ENCODE peak calls at places on chromosomes 7 and 10, in eight cellular contexts. One of them, this sample, is unnamed.

GRCh38 chr7:112018305-112019030 is 187.7 kb downstream of the DOCK4 start:
- DNase-seq in NCI-H1436: no peak
- DNase-seq in stimulated activated CD4-positive, alpha-beta T cell treated with anti-CD3 and anti-CD28 coated beads, Interleukin-1b, Interleukin-23, amount 100 ng/mL, for 1 hour: no peak
- DNase-seq in dermis microvascular lymphatic vessel endothelial cell: peak
- DNase-seq in fibroblast of pulmonary artery: peak
- DNase-seq in NCI-H1092 treated with DMSO at 0.1 percent for 48 hours: no peak
- DNase-seq in CD8-positive, alpha-beta memory T cell: no peak
- DNase-seq in amniotic stem cell: no peak
- DNase-seq in this sample: no peak

GRCh38 chr7:139230484-139230773 is 608 bp upstream of the UBN2 start:
- DNase-seq in fibroblast of pulmonary artery: no peak
- DNase-seq in NCI-H1436: no peak
- DNase-seq in dermis microvascular lymphatic vessel endothelial cell: no peak
- DNase-seq in NCI-H1092 treated with DMSO at 0.1 percent for 48 hours: no peak
- DNase-seq in amniotic stem cell: no peak
- DNase-seq in CD8-positive, alpha-beta memory T cell: no peak
- DNase-seq in stimulated activated CD4-positive, alpha-beta T cell treated with anti-CD3 and anti-CD28 coated beads, Interleukin-1b, Interleukin-23, amount 100 ng/mL, for 1 hour: peak
- DNase-seq in this sample: no peak

GRCh38 chr7:36201122-36201723 is 48.2 kb downstream of the EEPD1 start:
- DNase-seq in NCI-H1436: no peak
- DNase-seq in CD8-positive, alpha-beta memory T cell: no peak
- DNase-seq in fibroblast of pulmonary artery: no peak
- DNase-seq in NCI-H1092 treated with DMSO at 0.1 percent for 48 hours: no peak
- DNase-seq in amniotic stem cell: no peak
- DNase-seq in dermis microvascular lymphatic vessel endothelial cell: no peak
- DNase-seq in stimulated activated CD4-positive, alpha-beta T cell treated with anti-CD3 and anti-CD28 coated beads, Interleukin-1b, Interleukin-23, amount 100 ng/mL, for 1 hour: no peak
- DNase-seq in this sample: no peak

GRCh38 chr10:31581741-31582323 is 262.8 kb downstream of the ZEB1 start:
- DNase-seq in NCI-H1092 treated with DMSO at 0.1 percent for 48 hours: no peak
- DNase-seq in fibroblast of pulmonary artery: no peak
- DNase-seq in amniotic stem cell: no peak
- DNase-seq in CD8-positive, alpha-beta memory T cell: no peak
- DNase-seq in NCI-H1436: no peak
- DNase-seq in dermis microvascular lymphatic vessel endothelial cell: no peak
- DNase-seq in stimulated activated CD4-positive, alpha-beta T cell treated with anti-CD3 and anti-CD28 coated beads, Interleukin-1b, Interleukin-23, amount 100 ng/mL, for 1 hour: no peak
- DNase-seq in this sample: no peak

GRCh38 chr7:134710854-134711624 is 64.4 kb downstream of the BPGM start:
- DNase-seq in fibroblast of pulmonary artery: no peak
- DNase-seq in NCI-H1436: no peak
- DNase-seq in stimulated activated CD4-positive, alpha-beta T cell treated with anti-CD3 and anti-CD28 coated beads, Interleukin-1b, Interleukin-23, amount 100 ng/mL, for 1 hour: no peak
- DNase-seq in CD8-positive, alpha-beta memory T cell: peak
- DNase-seq in NCI-H1092 treated with DMSO at 0.1 percent for 48 hours: no peak
- DNase-seq in amniotic stem cell: no peak
- DNase-seq in dermis microvascular lymphatic vessel endothelial cell: no peak
- DNase-seq in this sample: no peak

GRCh38 chr10:131155218-131155902 is 156.2 kb downstream of the TCERG1L start:
- DNase-seq in stimulated activated CD4-positive, alpha-beta T cell treated with anti-CD3 and anti-CD28 coated beads, Interleukin-1b, Interleukin-23, amount 100 ng/mL, for 1 hour: no peak
- DNase-seq in NCI-H1436: no peak
- DNase-seq in fibroblast of pulmonary artery: no peak
- DNase-seq in NCI-H1092 treated with DMSO at 0.1 percent for 48 hours: no peak
- DNase-seq in dermis microvascular lymphatic vessel endothelial cell: no peak
- DNase-seq in amniotic stem cell: no peak
- DNase-seq in CD8-positive, alpha-beta memory T cell: no peak
- DNase-seq in this sample: no peak

GRCh38 chr7:82172896-82173295 is 270.7 kb downstream of the CACNA2D1 start:
- DNase-seq in stimulated activated CD4-positive, alpha-beta T cell treated with anti-CD3 and anti-CD28 coated beads, Interleukin-1b, Interleukin-23, amount 100 ng/mL, for 1 hour: no peak
- DNase-seq in fibroblast of pulmonary artery: no peak
- DNase-seq in amniotic stem cell: no peak
- DNase-seq in CD8-positive, alpha-beta memory T cell: no peak
- DNase-seq in NCI-H1092 treated with DMSO at 0.1 percent for 48 hours: no peak
- DNase-seq in NCI-H1436: no peak
- DNase-seq in dermis microvascular lymphatic vessel endothelial cell: no peak
- DNase-seq in this sample: no peak

GRCh38 chr10:88507380-88507779 is 75.7 kb downstream of the RNLS start:
- DNase-seq in amniotic stem cell: no peak
- DNase-seq in dermis microvascular lymphatic vessel endothelial cell: no peak
- DNase-seq in CD8-positive, alpha-beta memory T cell: no peak
- DNase-seq in stimulated activated CD4-positive, alpha-beta T cell treated with anti-CD3 and anti-CD28 coated beads, Interleukin-1b, Interleukin-23, amount 100 ng/mL, for 1 hour: no peak
- DNase-seq in NCI-H1092 treated with DMSO at 0.1 percent for 48 hours: no peak
- DNase-seq in fibroblast of pulmonary artery: no peak
- DNase-seq in NCI-H1436: no peak
- DNase-seq in this sample: no peak

GRCh38 chr10:27240891-27241639 is 468 bp upstream of the ACBD5 start:
- DNase-seq in stimulated activated CD4-positive, alpha-beta T cell treated with anti-CD3 and anti-CD28 coated beads, Interleukin-1b, Interleukin-23, amount 100 ng/mL, for 1 hour: no peak
- DNase-seq in dermis microvascular lymphatic vessel endothelial cell: no peak
- DNase-seq in CD8-positive, alpha-beta memory T cell: no peak
- DNase-seq in amniotic stem cell: no peak
- DNase-seq in NCI-H1092 treated with DMSO at 0.1 percent for 48 hours: peak
- DNase-seq in fibroblast of pulmonary artery: peak
- DNase-seq in NCI-H1436: no peak
- DNase-seq in this sample: no peak

GRCh38 chr10:24952146-24952700 is at the start of gene PRTFDC1:
- DNase-seq in dermis microvascular lymphatic vessel endothelial cell: no peak
- DNase-seq in amniotic stem cell: no peak
- DNase-seq in CD8-positive, alpha-beta memory T cell: peak
- DNase-seq in NCI-H1092 treated with DMSO at 0.1 percent for 48 hours: peak
- DNase-seq in NCI-H1436: peak
- DNase-seq in fibroblast of pulmonary artery: no peak
- DNase-seq in stimulated activated CD4-positive, alpha-beta T cell treated with anti-CD3 and anti-CD28 coated beads, Interleukin-1b, Interleukin-23, amount 100 ng/mL, for 1 hour: no peak
- DNase-seq in this sample: no peak

GRCh38 chr7:107744345-107744750 is 406 bp downstream of the CBLL1 start:
- DNase-seq in stimulated activated CD4-positive, alpha-beta T cell treated with anti-CD3 and anti-CD28 coated beads, Interleukin-1b, Interleukin-23, amount 100 ng/mL, for 1 hour: no peak
- DNase-seq in CD8-positive, alpha-beta memory T cell: no peak
- DNase-seq in amniotic stem cell: no peak
- DNase-seq in fibroblast of pulmonary artery: no peak
- DNase-seq in dermis microvascular lymphatic vessel endothelial cell: peak
- DNase-seq in NCI-H1092 treated with DMSO at 0.1 percent for 48 hours: no peak
- DNase-seq in NCI-H1436: no peak
- DNase-seq in this sample: no peak

GRCh38 chr10:20898851-20899250 is 1.7 kb upstream of the NEBL start:
- DNase-seq in fibroblast of pulmonary artery: peak
- DNase-seq in NCI-H1436: no peak
- DNase-seq in NCI-H1092 treated with DMSO at 0.1 percent for 48 hours: no peak
- DNase-seq in stimulated activated CD4-positive, alpha-beta T cell treated with anti-CD3 and anti-CD28 coated beads, Interleukin-1b, Interleukin-23, amount 100 ng/mL, for 1 hour: no peak
- DNase-seq in CD8-positive, alpha-beta memory T cell: no peak
- DNase-seq in dermis microvascular lymphatic vessel endothelial cell: no peak
- DNase-seq in amniotic stem cell: no peak
- DNase-seq in this sample: no peak

GRCh38 chr7:27202018-27202740 is 2.3 kb upstream of the HOXA13 start:
- DNase-seq in NCI-H1092 treated with DMSO at 0.1 percent for 48 hours: no peak
- DNase-seq in fibroblast of pulmonary artery: no peak
- DNase-seq in amniotic stem cell: no peak
- DNase-seq in CD8-positive, alpha-beta memory T cell: no peak
- DNase-seq in NCI-H1436: no peak
- DNase-seq in dermis microvascular lymphatic vessel endothelial cell: no peak
- DNase-seq in stimulated activated CD4-positive, alpha-beta T cell treated with anti-CD3 and anti-CD28 coated beads, Interleukin-1b, Interleukin-23, amount 100 ng/mL, for 1 hour: no peak
- DNase-seq in this sample: no peak

GRCh38 chr10:107873007-107873406 is 708.5 kb upstream of the SORCS1 start:
- DNase-seq in NCI-H1436: no peak
- DNase-seq in stimulated activated CD4-positive, alpha-beta T cell treated with anti-CD3 and anti-CD28 coated beads, Interleukin-1b, Interleukin-23, amount 100 ng/mL, for 1 hour: no peak
- DNase-seq in amniotic stem cell: no peak
- DNase-seq in fibroblast of pulmonary artery: no peak
- DNase-seq in NCI-H1092 treated with DMSO at 0.1 percent for 48 hours: no peak
- DNase-seq in dermis microvascular lymphatic vessel endothelial cell: no peak
- DNase-seq in CD8-positive, alpha-beta memory T cell: no peak
- DNase-seq in this sample: no peak

GRCh38 chr7:148374698-148375259 is 215.8 kb upstream of the C7orf33 start:
- DNase-seq in dermis microvascular lymphatic vessel endothelial cell: no peak
- DNase-seq in NCI-H1436: no peak
- DNase-seq in CD8-positive, alpha-beta memory T cell: no peak
- DNase-seq in amniotic stem cell: no peak
- DNase-seq in stimulated activated CD4-positive, alpha-beta T cell treated with anti-CD3 and anti-CD28 coated beads, Interleukin-1b, Interleukin-23, amount 100 ng/mL, for 1 hour: no peak
- DNase-seq in NCI-H1092 treated with DMSO at 0.1 percent for 48 hours: no peak
- DNase-seq in fibroblast of pulmonary artery: no peak
- DNase-seq in this sample: no peak

GRCh38 chr7:44538093-44538797 is 2.9 kb downstream of the NPC1L1 start:
- DNase-seq in amniotic stem cell: no peak
- DNase-seq in dermis microvascular lymphatic vessel endothelial cell: no peak
- DNase-seq in NCI-H1436: no peak
- DNase-seq in CD8-positive, alpha-beta memory T cell: no peak
- DNase-seq in NCI-H1092 treated with DMSO at 0.1 percent for 48 hours: no peak
- DNase-seq in fibroblast of pulmonary artery: no peak
- DNase-seq in stimulated activated CD4-positive, alpha-beta T cell treated with anti-CD3 and anti-CD28 coated beads, Interleukin-1b, Interleukin-23, amount 100 ng/mL, for 1 hour: no peak
- DNase-seq in this sample: no peak

GRCh38 chr10:70430489-70431445 is 10.7 kb downstream of the NODAL start:
- DNase-seq in dermis microvascular lymphatic vessel endothelial cell: no peak
- DNase-seq in stimulated activated CD4-positive, alpha-beta T cell treated with anti-CD3 and anti-CD28 coated beads, Interleukin-1b, Interleukin-23, amount 100 ng/mL, for 1 hour: no peak
- DNase-seq in amniotic stem cell: no peak
- DNase-seq in fibroblast of pulmonary artery: peak
- DNase-seq in CD8-positive, alpha-beta memory T cell: no peak
- DNase-seq in NCI-H1092 treated with DMSO at 0.1 percent for 48 hours: no peak
- DNase-seq in NCI-H1436: no peak
- DNase-seq in this sample: peak

GRCh38 chr7:150951521-150951920 is 26.6 kb downstream of the KCNH2 start:
- DNase-seq in NCI-H1092 treated with DMSO at 0.1 percent for 48 hours: no peak
- DNase-seq in stimulated activated CD4-positive, alpha-beta T cell treated with anti-CD3 and anti-CD28 coated beads, Interleukin-1b, Interleukin-23, amount 100 ng/mL, for 1 hour: no peak
- DNase-seq in dermis microvascular lymphatic vessel endothelial cell: no peak
- DNase-seq in CD8-positive, alpha-beta memory T cell: no peak
- DNase-seq in fibroblast of pulmonary artery: no peak
- DNase-seq in amniotic stem cell: no peak
- DNase-seq in NCI-H1436: no peak
- DNase-seq in this sample: no peak

GRCh38 chr10:93745411-93746065 is 12.2 kb upstream of the LGI1 start:
- DNase-seq in amniotic stem cell: peak
- DNase-seq in fibroblast of pulmonary artery: peak
- DNase-seq in CD8-positive, alpha-beta memory T cell: no peak
- DNase-seq in stimulated activated CD4-positive, alpha-beta T cell treated with anti-CD3 and anti-CD28 coated beads, Interleukin-1b, Interleukin-23, amount 100 ng/mL, for 1 hour: no peak
- DNase-seq in NCI-H1092 treated with DMSO at 0.1 percent for 48 hours: no peak
- DNase-seq in dermis microvascular lymphatic vessel endothelial cell: no peak
- DNase-seq in NCI-H1436: no peak
- DNase-seq in this sample: no peak

GRCh38 chr10:60942604-60943269 is 1.2 kb downstream of the RHOBTB1 start:
- DNase-seq in CD8-positive, alpha-beta memory T cell: no peak
- DNase-seq in fibroblast of pulmonary artery: peak
- DNase-seq in amniotic stem cell: no peak
- DNase-seq in NCI-H1092 treated with DMSO at 0.1 percent for 48 hours: peak
- DNase-seq in NCI-H1436: no peak
- DNase-seq in stimulated activated CD4-positive, alpha-beta T cell treated with anti-CD3 and anti-CD28 coated beads, Interleukin-1b, Interleukin-23, amount 100 ng/mL, for 1 hour: no peak
- DNase-seq in dermis microvascular lymphatic vessel endothelial cell: no peak
- DNase-seq in this sample: peak

GRCh38 chr10:31706921-31707571 is 221.6 kb downstream of the ARHGAP12 start:
- DNase-seq in CD8-positive, alpha-beta memory T cell: no peak
- DNase-seq in amniotic stem cell: no peak
- DNase-seq in NCI-H1092 treated with DMSO at 0.1 percent for 48 hours: no peak
- DNase-seq in NCI-H1436: no peak
- DNase-seq in dermis microvascular lymphatic vessel endothelial cell: no peak
- DNase-seq in stimulated activated CD4-positive, alpha-beta T cell treated with anti-CD3 and anti-CD28 coated beads, Interleukin-1b, Interleukin-23, amount 100 ng/mL, for 1 hour: no peak
- DNase-seq in fibroblast of pulmonary artery: peak
- DNase-seq in this sample: no peak

GRCh38 chr10:10204415-10204814 is 813.3 kb upstream of the CELF2 start:
- DNase-seq in dermis microvascular lymphatic vessel endothelial cell: no peak
- DNase-seq in CD8-positive, alpha-beta memory T cell: no peak
- DNase-seq in stimulated activated CD4-positive, alpha-beta T cell treated with anti-CD3 and anti-CD28 coated beads, Interleukin-1b, Interleukin-23, amount 100 ng/mL, for 1 hour: no peak
- DNase-seq in NCI-H1092 treated with DMSO at 0.1 percent for 48 hours: no peak
- DNase-seq in fibroblast of pulmonary artery: no peak
- DNase-seq in NCI-H1436: no peak
- DNase-seq in amniotic stem cell: no peak
- DNase-seq in this sample: no peak

GRCh38 chr7:93858857-93859256 is 31.7 kb downstream of the TFPI2 start:
- DNase-seq in CD8-positive, alpha-beta memory T cell: no peak
- DNase-seq in NCI-H1092 treated with DMSO at 0.1 percent for 48 hours: no peak
- DNase-seq in stimulated activated CD4-positive, alpha-beta T cell treated with anti-CD3 and anti-CD28 coated beads, Interleukin-1b, Interleukin-23, amount 100 ng/mL, for 1 hour: no peak
- DNase-seq in dermis microvascular lymphatic vessel endothelial cell: no peak
- DNase-seq in amniotic stem cell: no peak
- DNase-seq in NCI-H1436: no peak
- DNase-seq in fibroblast of pulmonary artery: no peak
- DNase-seq in this sample: no peak

GRCh38 chr10:68560201-68560915 is at the start of gene TET1:
- DNase-seq in NCI-H1436: peak
- DNase-seq in dermis microvascular lymphatic vessel endothelial cell: no peak
- DNase-seq in stimulated activated CD4-positive, alpha-beta T cell treated with anti-CD3 and anti-CD28 coated beads, Interleukin-1b, Interleukin-23, amount 100 ng/mL, for 1 hour: no peak
- DNase-seq in fibroblast of pulmonary artery: peak
- DNase-seq in NCI-H1092 treated with DMSO at 0.1 percent for 48 hours: peak
- DNase-seq in CD8-positive, alpha-beta memory T cell: no peak
- DNase-seq in amniotic stem cell: no peak
- DNase-seq in this sample: peak